ENCODE peak calls at places on chromosomes 11 and 22, in four cellular contexts. D is transverse colon, G is breast epithelium, J is heart left ventricle. U is an unnamed sample.

GRCh38 chr11:1757861-1758610 is 5.7 kb downstream of the CTSD start:
- DNase-seq in G (no peak), D (peak; percentile 58), J (no peak), U (no peak)

GRCh38 chr11:96112192-96113099 is 188.5 kb upstream of the MTMR2 start:
- DNase-seq in D (no peak), G (no peak), J (no peak), U (no peak)

GRCh38 chr11:17760102-17761029 is 25.8 kb downstream of the KCNC1 start:
- DNase-seq in J (peak; percentile 55), G (no peak), D (peak; percentile 69), U (no peak)

GRCh38 chr11:34833602-34834001 is 82.6 kb downstream of the APIP start:
- DNase-seq in G (no peak), J (no peak), D (no peak), U (no peak)

GRCh38 chr11:96168623-96169022 is 174.4 kb downstream of the MAML2 start:
- DNase-seq in J (peak; percentile 38), G (no peak), D (no peak), U (no peak)

GRCh38 chr22:50530280-50530856 is 556 bp upstream of the TYMP start:
- DNase-seq in G (peak; percentile 84), D (peak; percentile 88), J (peak; percentile 89), U (peak; percentile 97)

GRCh38 chr11:37657645-37658044 is 1059.6 kb upstream of the RAG2 start:
- DNase-seq in D (no peak), G (no peak), J (no peak), U (no peak)

GRCh38 chr11:57294225-57295131 is 30.3 kb downstream of the TNKS1BP1 start:
- DNase-seq in J (no peak), G (no peak), D (peak; percentile 47), U (no peak)

GRCh38 chr11:61769169-61769920 is 16.9 kb downstream of the MYRF start:
- DNase-seq in G (no peak), J (no peak), D (no peak), U (no peak)

GRCh38 chr22:17083811-17084540 is 824 bp upstream of the IL17RA start:
- DNase-seq in G (no peak), J (no peak), D (no peak), U (peak; percentile 85)

GRCh38 chr11:6402561-6402981 is 12.3 kb downstream of the SMPD1 start:
- DNase-seq in G (no peak), J (no peak), D (peak; percentile 57), U (peak; percentile 76)

GRCh38 chr11:119615003-119615878 is 113.8 kb downstream of the NECTIN1 start:
- DNase-seq in D (no peak), J (no peak), G (no peak), U (no peak)

GRCh38 chr22:23219787-23220484 is 39.6 kb downstream of the BCR start:
- DNase-seq in G (no peak), J (peak; percentile 56), D (peak; percentile 35), U (no peak)

GRCh38 chr11:76623171-76623883 is 47.2 kb downstream of the LRRC32 start:
- DNase-seq in J (no peak), D (no peak), G (no peak), U (no peak)

GRCh38 chr22:24444729-24445466 is 17.5 kb downstream of the ADORA2A start:
- DNase-seq in J (no peak), G (no peak), D (no peak), U (no peak)

GRCh38 chr11:19715373-19715772 is 2.7 kb downstream of the NAV2 start:
- DNase-seq in G (no peak), J (peak; percentile 33), D (no peak), U (no peak)

GRCh38 chr11:125455851-125456250 is 40.2 kb downstream of the FEZ1 start:
- DNase-seq in D (no peak), G (no peak), J (no peak), U (no peak)

GRCh38 chr22:22429374-22430108 is 79.0 kb downstream of the ZNF280B start:
- DNase-seq in J (no peak), D (no peak), G (no peak), U (peak; percentile 68)

GRCh38 chr11:68021167-68021787 is 9.2 kb upstream of the NDUFS8 start:
- DNase-seq in G (no peak), J (no peak), D (peak; percentile 60), U (no peak)

GRCh38 chr11:27401280-27401679 is 38.3 kb upstream of the CCDC34 start:
- DNase-seq in G (no peak), J (no peak), D (no peak), U (no peak)

GRCh38 chr11:113782134-113782533 is 2.5 kb downstream of the CLDN25 start:
- DNase-seq in G (no peak), D (no peak), J (no peak), U (no peak)

GRCh38 chr11:103544874-103545273 is 435.6 kb downstream of the DYNC2H1 start:
- DNase-seq in J (no peak), D (no peak), G (no peak), U (no peak)

GRCh38 chr11:104713366-104713765 is 184.9 kb downstream of the CASP12 start:
- DNase-seq in J (no peak), G (no peak), D (no peak), U (no peak)

GRCh38 chr11:68535098-68535497 is 74.5 kb downstream of the PPP6R3 start:
- DNase-seq in G (no peak), D (no peak), J (no peak), U (no peak)

GRCh38 chr11:86087281-86087680 is 18.4 kb upstream of the PICALM start:
- DNase-seq in G (no peak), D (no peak), J (no peak), U (no peak)

GRCh38 chr22:49873228-49873940 is 19.7 kb downstream of the ZBED4 start:
- DNase-seq in G (no peak), J (no peak), D (no peak), U (no peak)

GRCh38 chr11:73981051-73981805 is 1.4 kb downstream of the UCP2 start:
- DNase-seq in J (no peak), D (no peak), G (peak; percentile 43), U (no peak)

GRCh38 chr11:125457814-125458343 is 38.2 kb downstream of the FEZ1 start:
- DNase-seq in J (peak; percentile 81), D (peak; percentile 10), G (no peak), U (no peak)

DNA sequence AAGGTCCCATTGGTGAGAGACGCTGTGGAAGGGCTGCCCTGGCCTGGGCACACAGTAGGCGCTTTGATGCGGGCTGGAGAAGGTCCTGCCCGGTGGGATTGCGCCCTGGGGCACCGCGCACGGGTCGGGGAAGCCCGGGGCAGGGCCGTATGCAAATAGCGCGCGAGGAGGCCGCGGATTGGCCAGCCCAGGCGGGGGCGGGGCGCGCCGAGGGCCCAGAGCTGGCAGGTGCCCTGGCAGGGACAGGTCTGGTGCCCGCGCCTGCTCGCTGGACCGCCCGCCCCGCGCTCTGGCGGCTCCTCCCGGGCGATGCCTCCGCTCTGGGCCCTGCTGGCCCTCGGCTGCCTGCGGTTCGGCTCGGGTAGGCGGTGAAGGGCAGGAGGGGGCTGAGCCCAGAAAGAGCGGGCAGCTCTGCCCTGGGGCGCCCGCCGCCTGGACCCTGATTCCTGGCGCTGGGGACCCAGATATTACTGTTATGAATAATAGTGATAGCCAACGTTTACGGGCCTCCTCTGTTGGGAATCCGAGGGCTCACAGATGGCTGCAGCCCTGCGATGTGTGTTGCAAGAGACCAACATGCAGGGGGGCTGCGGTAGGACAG is at the start of gene UPK3A:
- DNase-seq in D (peak; percentile 88), G (no peak), J (peak; percentile 77), U (no peak)
- H3K4me3 ChIP-seq in D (no peak within 1 kb of the TSS), G (peak within 1 kb of the TSS; percentile 27), J (no peak within 1 kb of the TSS), U (no peak within 1 kb of the TSS)

GRCh38 chr22:48577014-48577690 is 1250.5 kb downstream of the BRD1 start:
- DNase-seq in J (no peak), D (no peak), G (no peak), U (no peak)
- TF ChIP-seq CTCF in J (peak; percentile 20), D (no peak), G (no peak), U (no peak)

GRCh38 chr11:66275984-66276612 is 1.9 kb upstream of the CNIH2 start:
- DNase-seq in D (no peak), G (no peak), J (no peak), U (no peak)

GRCh38 chr11:66275396-66275795 is 2.6 kb upstream of the CNIH2 start:
- DNase-seq in J (no peak), D (no peak), G (no peak), U (no peak)

GRCh38 chr11:66279092-66279797 is 1.3 kb downstream of the CNIH2 start:
- DNase-seq in D (no peak), G (no peak), J (no peak), U (no peak)

GRCh38 chr11:66278396-66279091 is 569 bp downstream of the CNIH2 start:
- DNase-seq in G (no peak), J (no peak), D (no peak), U (no peak)

GRCh38 chr11:66277475-66278391 is at the start of gene CNIH2:
- DNase-seq in G (no peak), J (no peak), D (peak; percentile 47), U (no peak)
- TF ChIP-seq POLR2A in G (no peak), J (no peak), D (no peak), U (no peak)

GRCh38 chr22:46845281-46846153 is 83.1 kb downstream of the TBC1D22A start:
- DNase-seq in G (no peak), D (no peak), J (no peak), U (peak; percentile 83)
- H3K4me3 ChIP-seq in G (peak overlapping the region; percentile 31), D (no peak overlapping the region), J (no peak overlapping the region), U (no peak overlapping the region)

U was measured in lower leg skin.